ENCODE peak calls at places on chromosome 16, in ten cellular contexts. F is adrenal gland, B is pancreas, N is body of pancreas, Y is right atrium auricular region, K is ovary, M is prostate gland, I is sigmoid colon, W is neural progenitor cell, S is upper lobe of left lung. Q is an unnamed sample. For H3K9me3 and H3K4me1, the result is how much of the 10 kb centered on the place peaks cover.

GRCh38 chr16:88977028-88977844 is at the start of gene CBFA2T3:
- DNase-seq in W (no peak), B (no peak), K (peak), S (peak), N (no peak), I (peak), F (peak), Y (peak), M (no peak), Q (peak)

GRCh38 chr16:4373909-4374742 is 2.5 kb downstream of the VASN start:
- DNase-seq in S (peak), I (peak), B (peak), F (peak), K (peak), N (peak), W (peak), M (peak), Y (peak), Q (peak)

GRCh38 chr16:83722501-83723183 is 85.1 kb upstream of the HSBP1 start:
- DNase-seq in K (no peak), F (no peak), M (no peak), W (no peak), N (no peak), Y (no peak), B (no peak), S (no peak), I (no peak), Q (no peak)

GRCh38 chr16:67779256-67780014 is 26.9 kb downstream of the RANBP10 start:
- DNase-seq in B (no peak), I (no peak), F (no peak), Y (no peak), K (no peak), N (no peak), S (no peak), M (peak), W (no peak), Q (no peak)

GRCh38 chr16:324451-325334 is 27.8 kb downstream of the AXIN1 start:
- DNase-seq in N (no peak), S (no peak), I (no peak), M (no peak), Y (no peak), W (no peak), B (no peak), F (no peak), K (no peak), Q (no peak)

GRCh38 chr16:81581107-81581506 is 136.5 kb downstream of the CMIP start:
- DNase-seq in I (no peak), K (no peak), Y (no peak), F (no peak), M (peak), N (no peak), S (no peak), W (no peak), B (no peak), Q (no peak)

GRCh38 chr16:76035689-76036088 is 241.5 kb upstream of the CNTNAP4 start:
- DNase-seq in S (no peak), I (no peak), B (no peak), K (no peak), Y (no peak), N (no peak), M (no peak), F (no peak), W (peak), Q (no peak)

GRCh38 chr16:50299508-50300105 is 33.3 kb downstream of the ADCY7 start:
- DNase-seq in B (no peak), Y (no peak), W (no peak), I (peak), F (no peak), S (peak), M (no peak), K (no peak), N (no peak), Q (no peak)

GRCh38 chr16:19899605-19899955 is 14.9 kb upstream of the GPRC5B start:
- DNase-seq in W (no peak), B (no peak), M (no peak), Y (no peak), I (no peak), K (no peak), N (no peak), F (no peak), S (no peak), Q (no peak)

GRCh38 chr16:25799816-25800215 is 108.1 kb downstream of the HS3ST4 start:
- DNase-seq in B (no peak), F (no peak), K (no peak), W (no peak), I (no peak), S (no peak), M (no peak), Y (no peak), N (no peak), Q (no peak)

GRCh38 chr16:15032547-15033308 is 23.1 kb downstream of the NTAN1 start:
- DNase-seq in K (no peak), Y (no peak), F (no peak), I (no peak), S (no peak), B (no peak), M (no peak), N (no peak), W (no peak), Q (no peak)

GRCh38 chr16:9885457-9885856 is 296.8 kb downstream of the GRIN2A start:
- DNase-seq in K (peak), I (no peak), Y (no peak), B (no peak), M (no peak), W (peak), N (no peak), S (no peak), F (no peak), Q (no peak)

GRCh38 chr16:2046125-2046888 is 1.3 kb downstream of the NTHL1 start:
- DNase-seq in F (no peak), S (no peak), N (no peak), B (no peak), M (no peak), I (no peak), K (no peak), Y (no peak), W (no peak), Q (no peak)

GRCh38 chr16:1019934-1020305 is 38.4 kb downstream of the SOX8 start:
- DNase-seq in N (no peak), W (no peak), Y (peak), B (no peak), K (no peak), S (no peak), F (no peak), M (no peak), I (no peak), Q (no peak)

GRCh38 chr16:20079106-20079505 is 5.4 kb upstream of the GPR139 start:
- DNase-seq in I (no peak), B (no peak), K (no peak), M (no peak), W (no peak), F (no peak), Y (no peak), N (no peak), S (no peak), Q (no peak)

GRCh38 chr16:49857423-49858181 is 1.7 kb upstream of the ZNF423 start:
- DNase-seq in S (peak), W (peak), K (peak), B (peak), N (peak), Y (no peak), M (no peak), F (peak), I (peak), Q (peak)

GRCh38 chr16:9206156-9206555 is 114.7 kb downstream of the HAPSTR1 start:
- DNase-seq in S (no peak), W (no peak), F (no peak), N (no peak), B (no peak), I (no peak), M (no peak), Y (no peak), K (no peak), Q (no peak)

GRCh38 chr16:68744744-68745280 is 7.7 kb downstream of the CDH1 start:
- DNase-seq in Y (no peak), N (peak), F (no peak), W (no peak), B (peak), K (no peak), I (no peak), M (peak), S (peak), Q (no peak)

GRCh38 chr16:50208460-50208931 is 55.4 kb downstream of the TENT4B start:
- DNase-seq in W (no peak), S (no peak), F (no peak), B (no peak), Y (no peak), I (no peak), K (no peak), M (no peak), N (no peak), Q (no peak)

GRCh38 chr16:89586853-89587252 is 11.3 kb downstream of the CPNE7 start:
- DNase-seq in F (peak), Y (no peak), N (no peak), B (no peak), S (peak), M (no peak), K (no peak), W (no peak), I (no peak), Q (peak)

GRCh38 chr16:78689031-78689430 is 589.6 kb downstream of the WWOX start:
- DNase-seq in K (peak), B (no peak), W (no peak), N (no peak), M (no peak), F (no peak), Y (no peak), I (no peak), S (no peak), Q (no peak)

GRCh38 chr16:66425651-66426050 is 1.4 kb upstream of the BEAN1 start:
- DNase-seq in N (no peak), I (peak), F (no peak), K (no peak), S (no peak), Y (no peak), W (no peak), M (no peak), B (no peak), Q (no peak)

GRCh38 chr16:78648517-78648916 is 549.1 kb downstream of the WWOX start:
- DNase-seq in W (no peak), S (no peak), F (no peak), K (peak), B (no peak), N (no peak), I (no peak), M (no peak), Y (no peak), Q (no peak)

GRCh38 chr16:81730090-81731051 is 48.7 kb upstream of the PLCG2 start:
- DNase-seq in F (peak), S (peak), Y (peak), M (peak), N (peak), K (peak), W (peak), I (peak), B (peak), Q (peak)

GRCh38 chr16:19316846-19317245 is 31.3 kb downstream of the CLEC19A start:
- DNase-seq in W (peak), F (no peak), Y (no peak), N (no peak), K (no peak), S (no peak), B (no peak), I (no peak), M (no peak), Q (no peak)

GRCh38 chr16:11325404-11326083 is 19.7 kb upstream of the RMI2 start:
- DNase-seq in M (no peak), Y (no peak), I (no peak), K (no peak), W (no peak), B (no peak), S (no peak), F (no peak), N (no peak), Q (no peak)

GRCh38 chr16:65769055-65769465 is 597.4 kb upstream of the CDH5 start:
- DNase-seq in Y (no peak), M (no peak), F (no peak), W (no peak), S (no peak), I (no peak), K (no peak), B (no peak), N (no peak), Q (peak)

GRCh38 chr16:1383556-1383955 is 30.9 kb downstream of the UNKL start:
- DNase-seq in Y (no peak), W (no peak), F (no peak), K (no peak), S (no peak), B (no peak), I (no peak), N (no peak), M (no peak), Q (no peak)

GRCh38 chr16:79253100-79253631 is 347.4 kb downstream of the MAF start:
- DNase-seq in W (no peak), K (peak), I (no peak), B (no peak), S (no peak), Y (no peak), N (peak), F (peak), M (no peak), Q (no peak)

GRCh38 chr16:35733278-35733965 is 2274.0 kb downstream of the TP53TG3F start:
- DNase-seq in B (no peak), Y (peak), I (no peak), K (no peak), W (no peak), N (no peak), S (no peak), F (no peak), M (no peak), Q (no peak)

GRCh38 chr16:35735403-35736251 is 2276.2 kb downstream of the TP53TG3F start:
- DNase-seq in I (no peak), F (no peak), W (no peak), B (no peak), S (no peak), K (no peak), N (no peak), Y (no peak), M (no peak), Q (no peak)

GRCh38 chr16:35733971-35734702 is 2274.7 kb downstream of the TP53TG3F start:
- DNase-seq in Y (peak), F (no peak), I (no peak), B (no peak), M (no peak), W (no peak), N (no peak), S (no peak), K (no peak), Q (no peak)

GRCh38 chr16:35737076-35737475 is 2277.7 kb downstream of the TP53TG3F start:
- DNase-seq in B (no peak), S (no peak), Y (no peak), F (no peak), W (no peak), I (no peak), K (no peak), N (no peak), M (no peak), Q (no peak)

GRCh38 chr16:35734728-35735402 is 2275.5 kb downstream of the TP53TG3F start:
- DNase-seq in Y (peak), K (no peak), B (no peak), S (no peak), F (no peak), N (no peak), I (no peak), M (no peak), W (no peak), Q (no peak)
- H3K9me3 ChIP-seq in Y (under half), K (under half), B (under half), S (under half), F (under half), N (under half), I (under half), M (under half), W (under half), Q (under half)

GRCh38 chr16:84735846-84736586 is 36.2 kb downstream of the USP10 start:
- DNase-seq in Y (no peak), K (no peak), M (peak), W (no peak), F (peak), N (peak), B (no peak), S (no peak), I (no peak), Q (peak)
- TF ChIP-seq CTCF in Y (peak), K (no peak), M (no peak), W (no peak), F (peak), N (no peak), B (no peak), S (no peak), I (no peak), Q (peak)

DNA sequence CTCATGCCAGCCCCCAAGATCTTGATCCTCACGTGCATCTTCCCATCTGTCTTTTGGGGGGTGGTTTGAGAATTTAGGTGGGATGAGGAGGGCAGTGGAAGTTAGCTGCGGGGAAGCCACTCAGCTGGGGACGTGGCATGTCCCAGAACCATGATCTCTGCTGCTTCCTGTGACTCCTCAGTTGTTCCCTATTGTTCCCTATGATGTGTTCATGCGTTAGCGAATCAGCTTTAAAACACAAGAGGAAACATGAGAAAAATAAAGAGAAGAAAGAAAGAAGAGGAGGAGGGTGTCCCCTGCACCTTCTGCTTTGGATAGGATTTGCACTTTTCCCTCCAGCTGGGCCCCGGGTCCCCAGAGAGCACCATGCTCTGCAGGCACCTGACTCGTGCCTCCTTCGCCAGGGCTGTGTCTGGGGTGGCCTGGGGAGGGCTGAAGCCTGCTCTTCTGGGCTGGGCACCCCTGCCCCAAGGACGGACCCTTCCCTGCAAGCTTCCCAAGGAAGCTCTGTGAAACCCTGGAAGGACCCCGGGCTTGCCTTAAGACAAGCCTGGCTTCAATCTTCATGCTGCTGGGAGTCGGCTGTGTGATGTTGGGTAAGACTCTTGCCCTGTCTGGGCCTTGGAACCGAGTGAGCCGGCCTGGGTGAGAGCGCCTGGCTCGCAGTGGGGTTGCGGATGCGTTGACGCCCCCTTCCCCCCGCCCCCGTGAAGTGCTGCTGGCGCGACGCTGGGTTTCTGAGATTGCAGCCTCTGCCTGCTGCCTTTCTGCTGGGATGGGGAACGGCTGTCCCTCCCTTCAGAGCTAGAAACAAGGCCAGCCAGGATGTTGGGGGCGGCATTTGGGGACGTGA is 62.8 kb upstream of the CIBAR2 start:
- DNase-seq in M (no peak), W (no peak), F (no peak), S (no peak), B (no peak), K (no peak), Y (no peak), N (no peak), I (no peak), Q (peak)
- H3K4me1 ChIP-seq in M (under half), W (under half), F (under half), S (under half), B (under half), K (under half), Y (under half), N (under half), I (half or more), Q (under half)

GRCh38 chr16:16161319-16161718 is 62.0 kb downstream of the ABCC6 start:
- DNase-seq in B (no peak), K (no peak), W (no peak), I (no peak), M (no peak), Y (no peak), F (no peak), N (no peak), S (no peak), Q (no peak)

GRCh38 chr16:16157166-16157565 is 66.1 kb downstream of the ABCC6 start:
- DNase-seq in K (no peak), N (no peak), F (no peak), I (no peak), M (no peak), S (no peak), W (no peak), B (no peak), Y (no peak), Q (no peak)

GRCh38 chr16:16158082-16158658 is 65.1 kb downstream of the ABCC6 start:
- DNase-seq in B (no peak), I (no peak), W (no peak), M (no peak), F (no peak), S (no peak), N (no peak), K (no peak), Y (no peak), Q (no peak)

GRCh38 chr16:16159662-16160061 is 63.6 kb downstream of the ABCC6 start:
- DNase-seq in I (no peak), K (no peak), F (no peak), S (no peak), Y (no peak), M (no peak), W (no peak), N (no peak), B (no peak), Q (no peak)

DNA sequence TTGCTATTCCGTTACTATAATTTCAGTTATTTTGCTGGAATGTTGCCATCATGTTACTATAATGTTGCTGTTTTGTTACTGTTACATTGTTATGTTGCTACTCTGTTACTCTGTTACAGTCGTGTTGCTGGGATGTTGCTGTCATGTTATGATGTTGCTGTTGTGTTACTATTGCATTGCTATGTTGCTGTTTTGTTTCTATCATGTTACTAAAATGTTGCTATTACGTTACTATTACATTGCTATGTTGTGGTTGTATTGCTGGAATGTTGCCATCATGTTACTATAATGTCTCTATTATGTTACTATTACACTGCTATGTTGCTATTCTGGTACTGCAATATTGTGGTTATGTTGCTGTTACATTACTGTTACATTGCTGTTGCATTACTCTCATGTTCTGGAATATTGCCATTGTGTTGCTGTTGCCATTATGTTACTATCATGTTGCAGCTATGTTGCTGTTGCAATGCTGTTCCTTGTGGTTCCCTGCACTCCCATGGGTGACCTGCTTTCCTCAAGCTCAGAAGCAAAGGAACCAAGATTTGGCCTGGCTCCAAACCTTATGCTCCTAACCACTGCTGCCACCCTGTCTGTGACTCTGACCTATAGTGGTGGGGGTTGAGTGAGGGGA is 64.4 kb downstream of the ABCC6 start:
- DNase-seq in W (no peak), I (no peak), Y (no peak), K (no peak), N (no peak), S (no peak), B (no peak), M (no peak), F (no peak), Q (no peak)
- H3K9me3 ChIP-seq in W (under half), I (under half), Y (under half), K (under half), N (under half), S (under half), B (under half), M (under half), F (under half), Q (under half)

GRCh38 chr16:51941412-51941811 is 605.5 kb downstream of the TOX3 start:
- DNase-seq in B (no peak), M (no peak), S (no peak), K (no peak), W (no peak), N (no peak), F (no peak), Y (no peak), I (no peak), Q (no peak)
- TF ChIP-seq CTCF in B (no peak), M (no peak), S (no peak), K (no peak), W (peak), N (no peak), F (no peak), Y (no peak), I (no peak), Q (peak)

GRCh38 chr16:12339686-12340085 is 363.2 kb downstream of the SNX29 start:
- DNase-seq in K (no peak), W (no peak), F (no peak), I (no peak), M (no peak), Y (no peak), S (no peak), B (no peak), N (no peak), Q (no peak)
- H3K4me1 ChIP-seq in K (under half), W (under half), F (under half), I (under half), M (under half), Y (under half), S (under half), B (under half), N (under half), Q (under half)

GRCh38 chr16:24381470-24382118 is 125.5 kb downstream of the CACNG3 start:
- DNase-seq in B (no peak), N (no peak), W (no peak), M (no peak), I (no peak), K (no peak), S (no peak), Y (no peak), F (no peak), Q (no peak)
- H3K9me3 ChIP-seq in B (under half), N (under half), W (under half), M (under half), I (under half), K (under half), S (under half), Y (under half), F (under half), Q (under half)

DNA sequence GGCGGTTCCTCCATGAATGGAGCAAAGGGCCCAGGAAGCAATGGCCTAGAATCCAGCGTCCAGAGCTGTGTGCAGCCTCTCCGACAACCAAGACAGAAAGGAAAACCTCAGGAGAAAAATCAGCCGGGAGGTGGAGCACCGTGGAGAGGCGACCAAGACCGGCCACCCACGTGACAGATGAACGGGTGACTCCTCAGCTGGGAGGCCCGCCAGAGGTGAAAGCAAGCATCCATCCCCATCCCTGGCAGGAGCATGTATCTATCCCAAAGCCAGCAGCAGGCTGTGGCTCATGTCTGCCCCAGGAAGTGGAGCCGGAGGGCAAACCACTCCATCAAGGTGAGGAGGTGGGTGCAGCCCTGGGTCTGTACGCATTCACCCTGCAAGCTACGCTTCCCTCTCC is 52.1 kb downstream of the FOXL1 start:
- DNase-seq in I (no peak), S (no peak), M (no peak), W (no peak), K (no peak), F (peak), N (no peak), Y (no peak), B (no peak), Q (no peak)
- TF ChIP-seq CTCF in I (no peak), S (no peak), M (no peak), W (no peak), K (no peak), F (no peak), N (no peak), Y (no peak), B (no peak), Q (no peak)

Q was measured in BE2C.